ENCODE peak calls at places on chromosomes 13 and 19, in eight cellular contexts. One of them, this sample, is unnamed.

GRCh38 chr19:42288411-42288810 is 13.5 kb upstream of the PRR19 start:
- DNase-seq in foreskin fibroblast: no peak
- DNase-seq in ovary: no peak
- DNase-seq in choroid plexus epithelial cell: no peak
- DNase-seq in astrocyte of the cerebellum: no peak
- DNase-seq in H1: no peak
- DNase-seq in heart right ventricle: no peak
- DNase-seq in type B pancreatic cell: no peak
- DNase-seq in this sample: no peak

GRCh38 chr19:49019242-49019932 is 2.5 kb upstream of the LHB start:
- DNase-seq in astrocyte of the cerebellum: no peak
- DNase-seq in foreskin fibroblast: peak
- DNase-seq in choroid plexus epithelial cell: peak
- DNase-seq in type B pancreatic cell: no peak
- DNase-seq in heart right ventricle: peak
- DNase-seq in ovary: peak
- DNase-seq in H1: peak
- DNase-seq in this sample: peak

GRCh38 chr13:22926176-22927007 is 254.4 kb upstream of the SGCG start:
- DNase-seq in ovary: peak
- DNase-seq in choroid plexus epithelial cell: no peak
- DNase-seq in astrocyte of the cerebellum: no peak
- DNase-seq in H1: peak
- DNase-seq in foreskin fibroblast: no peak
- DNase-seq in type B pancreatic cell: no peak
- DNase-seq in heart right ventricle: peak
- DNase-seq in this sample: no peak

GRCh38 chr13:86932935-86933334 is 738.2 kb upstream of the SLITRK5 start:
- DNase-seq in type B pancreatic cell: no peak
- DNase-seq in ovary: no peak
- DNase-seq in H1: no peak
- DNase-seq in heart right ventricle: no peak
- DNase-seq in foreskin fibroblast: no peak
- DNase-seq in choroid plexus epithelial cell: peak
- DNase-seq in astrocyte of the cerebellum: no peak
- DNase-seq in this sample: no peak

GRCh38 chr13:67299731-67300130 is 69.6 kb upstream of the PCDH9 start:
- DNase-seq in choroid plexus epithelial cell: peak
- DNase-seq in foreskin fibroblast: peak
- DNase-seq in ovary: no peak
- DNase-seq in heart right ventricle: no peak
- DNase-seq in H1: no peak
- DNase-seq in astrocyte of the cerebellum: no peak
- DNase-seq in type B pancreatic cell: no peak
- DNase-seq in this sample: no peak

GRCh38 chr19:6433663-6434062 is at the start of gene SLC25A41:
- DNase-seq in foreskin fibroblast: no peak
- DNase-seq in H1: no peak
- DNase-seq in heart right ventricle: no peak
- DNase-seq in ovary: no peak
- DNase-seq in type B pancreatic cell: no peak
- DNase-seq in astrocyte of the cerebellum: no peak
- DNase-seq in choroid plexus epithelial cell: no peak
- DNase-seq in this sample: no peak

GRCh38 chr13:52109096-52109495 is 19.8 kb downstream of the NEK5 start:
- DNase-seq in H1: no peak
- DNase-seq in astrocyte of the cerebellum: no peak
- DNase-seq in foreskin fibroblast: no peak
- DNase-seq in ovary: no peak
- DNase-seq in type B pancreatic cell: no peak
- DNase-seq in heart right ventricle: no peak
- DNase-seq in choroid plexus epithelial cell: no peak
- DNase-seq in this sample: no peak

GRCh38 chr13:109700176-109700575 is 86.2 kb downstream of the IRS2 start:
- DNase-seq in ovary: peak
- DNase-seq in foreskin fibroblast: peak
- DNase-seq in astrocyte of the cerebellum: peak
- DNase-seq in type B pancreatic cell: no peak
- DNase-seq in heart right ventricle: peak
- DNase-seq in H1: no peak
- DNase-seq in choroid plexus epithelial cell: peak
- DNase-seq in this sample: peak

GRCh38 chr13:75359266-75359665 is 122.7 kb downstream of the TBC1D4 start:
- DNase-seq in foreskin fibroblast: peak
- DNase-seq in choroid plexus epithelial cell: peak
- DNase-seq in astrocyte of the cerebellum: peak
- DNase-seq in H1: no peak
- DNase-seq in heart right ventricle: no peak
- DNase-seq in type B pancreatic cell: no peak
- DNase-seq in ovary: no peak
- DNase-seq in this sample: peak

GRCh38 chr13:98026457-98026857 is 73.0 kb downstream of the IPO5 start:
- DNase-seq in H1: no peak
- DNase-seq in type B pancreatic cell: no peak
- DNase-seq in foreskin fibroblast: peak
- DNase-seq in heart right ventricle: no peak
- DNase-seq in ovary: no peak
- DNase-seq in choroid plexus epithelial cell: peak
- DNase-seq in astrocyte of the cerebellum: no peak
- DNase-seq in this sample: no peak

GRCh38 chr19:51441410-51442390 is 16.6 kb downstream of the SIGLEC8 start:
- DNase-seq in choroid plexus epithelial cell: no peak
- DNase-seq in foreskin fibroblast: no peak
- DNase-seq in H1: no peak
- DNase-seq in ovary: no peak
- DNase-seq in heart right ventricle: no peak
- DNase-seq in type B pancreatic cell: peak
- DNase-seq in astrocyte of the cerebellum: no peak
- DNase-seq in this sample: peak

GRCh38 chr13:45142440-45143345 is 22.4 kb downstream of the GTF2F2 start:
- DNase-seq in type B pancreatic cell: no peak
- DNase-seq in choroid plexus epithelial cell: peak
- DNase-seq in foreskin fibroblast: peak
- DNase-seq in astrocyte of the cerebellum: no peak
- DNase-seq in heart right ventricle: no peak
- DNase-seq in H1: no peak
- DNase-seq in ovary: no peak
- DNase-seq in this sample: no peak

GRCh38 chr13:76903544-76904162 is 17.4 kb upstream of the KCTD12 start:
- DNase-seq in H1: peak
- DNase-seq in type B pancreatic cell: no peak
- DNase-seq in heart right ventricle: peak
- DNase-seq in astrocyte of the cerebellum: peak
- DNase-seq in foreskin fibroblast: peak
- DNase-seq in ovary: peak
- DNase-seq in choroid plexus epithelial cell: peak
- DNase-seq in this sample: peak

GRCh38 chr19:31337007-31337914 is 12.0 kb downstream of the TSHZ3 start:
- DNase-seq in foreskin fibroblast: no peak
- DNase-seq in astrocyte of the cerebellum: no peak
- DNase-seq in ovary: peak
- DNase-seq in choroid plexus epithelial cell: peak
- DNase-seq in heart right ventricle: no peak
- DNase-seq in type B pancreatic cell: no peak
- DNase-seq in H1: no peak
- DNase-seq in this sample: no peak

GRCh38 chr13:30394798-30395191 is 27.5 kb upstream of the UBE2L5 start:
- DNase-seq in heart right ventricle: no peak
- DNase-seq in foreskin fibroblast: no peak
- DNase-seq in H1: no peak
- DNase-seq in choroid plexus epithelial cell: peak
- DNase-seq in ovary: no peak
- DNase-seq in astrocyte of the cerebellum: no peak
- DNase-seq in type B pancreatic cell: no peak
- DNase-seq in this sample: no peak

GRCh38 chr13:74136089-74136658 is 2.0 kb upstream of the KLF12 start:
- DNase-seq in choroid plexus epithelial cell: peak
- DNase-seq in heart right ventricle: peak
- DNase-seq in foreskin fibroblast: no peak
- DNase-seq in astrocyte of the cerebellum: no peak
- DNase-seq in type B pancreatic cell: peak
- DNase-seq in ovary: peak
- DNase-seq in H1: no peak
- DNase-seq in this sample: peak

GRCh38 chr13:42333613-42334328 is 61.8 kb downstream of the AKAP11 start:
- DNase-seq in astrocyte of the cerebellum: peak
- DNase-seq in choroid plexus epithelial cell: peak
- DNase-seq in type B pancreatic cell: no peak
- DNase-seq in ovary: no peak
- DNase-seq in heart right ventricle: no peak
- DNase-seq in foreskin fibroblast: no peak
- DNase-seq in H1: peak
- DNase-seq in this sample: peak

GRCh38 chr13:34347784-34348573 is 530.0 kb downstream of the RFC3 start:
- DNase-seq in choroid plexus epithelial cell: peak
- DNase-seq in ovary: no peak
- DNase-seq in type B pancreatic cell: no peak
- DNase-seq in foreskin fibroblast: no peak
- DNase-seq in astrocyte of the cerebellum: no peak
- DNase-seq in H1: no peak
- DNase-seq in heart right ventricle: no peak
- DNase-seq in this sample: no peak

GRCh38 chr13:104779311-104779710 is 1713.1 kb upstream of the SLC10A2 start:
- DNase-seq in choroid plexus epithelial cell: peak
- DNase-seq in foreskin fibroblast: peak
- DNase-seq in type B pancreatic cell: no peak
- DNase-seq in ovary: no peak
- DNase-seq in H1: no peak
- DNase-seq in heart right ventricle: no peak
- DNase-seq in astrocyte of the cerebellum: peak
- DNase-seq in this sample: peak

GRCh38 chr19:35585844-35586243 is at the start of gene PMIS2:
- DNase-seq in choroid plexus epithelial cell: peak
- DNase-seq in H1: no peak
- DNase-seq in heart right ventricle: no peak
- DNase-seq in type B pancreatic cell: no peak
- DNase-seq in foreskin fibroblast: no peak
- DNase-seq in ovary: no peak
- DNase-seq in astrocyte of the cerebellum: no peak
- DNase-seq in this sample: peak

GRCh38 chr19:47258895-47259555 is 2.7 kb downstream of the CCDC9 start:
- DNase-seq in foreskin fibroblast: no peak
- DNase-seq in type B pancreatic cell: no peak
- DNase-seq in astrocyte of the cerebellum: no peak
- DNase-seq in heart right ventricle: no peak
- DNase-seq in H1: no peak
- DNase-seq in choroid plexus epithelial cell: no peak
- DNase-seq in ovary: no peak
- DNase-seq in this sample: no peak

DNA sequence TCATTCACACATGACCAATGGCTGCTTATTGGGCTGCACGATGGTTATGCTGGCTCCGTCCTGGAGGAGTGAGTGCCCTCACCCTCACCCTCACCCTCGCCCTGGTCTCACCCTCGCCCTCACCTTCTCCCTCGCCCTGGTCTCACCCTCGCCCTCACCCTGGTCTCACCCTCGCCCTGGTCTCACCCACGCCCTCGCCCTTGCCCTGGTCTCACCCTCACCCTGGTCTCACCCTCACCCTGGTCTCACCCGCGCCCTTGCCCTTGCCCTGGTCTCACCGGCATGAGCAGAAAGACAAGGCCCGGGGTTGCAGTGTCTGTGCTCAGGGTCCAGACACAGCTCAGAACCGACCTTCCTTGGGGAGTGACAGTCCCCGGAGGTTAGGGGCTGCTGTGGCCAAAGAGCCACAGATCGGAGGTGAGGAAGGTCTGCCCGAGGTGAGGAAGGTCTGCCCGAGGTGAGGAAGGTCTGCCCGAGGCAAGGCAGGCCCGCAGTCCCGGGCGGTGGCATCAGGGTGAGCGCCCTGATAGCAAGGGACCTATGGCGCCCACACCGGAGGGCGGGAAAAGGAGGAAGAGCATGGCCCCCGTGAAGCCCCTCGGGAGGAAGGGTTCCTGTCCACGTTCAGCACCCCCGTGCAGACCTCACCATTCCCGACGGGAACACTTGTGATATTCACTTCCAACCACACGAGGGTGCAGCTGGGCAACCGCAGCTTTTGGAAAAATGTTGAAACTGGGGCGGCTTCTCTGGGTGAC is 65.6 kb downstream of the MCF2L start:
- DNase-seq in ovary: peak
- DNase-seq in type B pancreatic cell: no peak
- DNase-seq in foreskin fibroblast: peak
- DNase-seq in H1: peak
- DNase-seq in choroid plexus epithelial cell: peak
- DNase-seq in astrocyte of the cerebellum: peak
- DNase-seq in heart right ventricle: peak
- DNase-seq in this sample: peak
- TF ChIP-seq CTCF in ovary: peak
- TF ChIP-seq CTCF in type B pancreatic cell: peak
- TF ChIP-seq CTCF in foreskin fibroblast: peak
- TF ChIP-seq CTCF in H1: no peak
- TF ChIP-seq CTCF in choroid plexus epithelial cell: peak
- TF ChIP-seq CTCF in astrocyte of the cerebellum: peak
- TF ChIP-seq CTCF in heart right ventricle: peak
- TF ChIP-seq CTCF in this sample: peak

GRCh38 chr19:13526552-13526951 is 20.3 kb upstream of the CACNA1A start:
- DNase-seq in astrocyte of the cerebellum: no peak
- DNase-seq in choroid plexus epithelial cell: no peak
- DNase-seq in H1: peak
- DNase-seq in ovary: no peak
- DNase-seq in foreskin fibroblast: no peak
- DNase-seq in heart right ventricle: no peak
- DNase-seq in type B pancreatic cell: no peak
- DNase-seq in this sample: peak
- TF ChIP-seq CTCF in astrocyte of the cerebellum: peak
- TF ChIP-seq CTCF in choroid plexus epithelial cell: peak
- TF ChIP-seq CTCF in H1: peak
- TF ChIP-seq CTCF in ovary: no peak
- TF ChIP-seq CTCF in foreskin fibroblast: peak
- TF ChIP-seq CTCF in heart right ventricle: no peak
- TF ChIP-seq CTCF in type B pancreatic cell: peak
- TF ChIP-seq CTCF in this sample: peak

DNA sequence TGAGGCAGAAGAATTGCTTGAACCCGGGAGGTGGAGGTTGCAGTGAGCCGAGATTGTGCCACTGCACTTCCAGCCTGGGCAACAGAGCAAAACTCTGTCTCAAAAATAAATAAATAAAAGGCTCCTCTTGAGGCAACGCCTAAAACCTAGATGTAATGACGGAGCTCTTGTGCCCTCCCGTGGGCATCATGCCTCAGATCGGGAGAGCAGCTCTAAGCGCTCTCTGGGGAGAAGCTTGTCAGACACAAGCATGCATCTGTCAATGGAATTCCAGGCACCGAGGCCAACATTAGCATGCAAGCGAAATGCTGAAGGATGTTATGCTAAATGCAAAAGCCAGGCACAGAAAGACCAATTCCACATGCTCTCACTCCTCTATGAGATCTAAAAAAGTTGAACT is 45.6 kb upstream of the MRI1 start:
- DNase-seq in foreskin fibroblast: peak
- DNase-seq in type B pancreatic cell: no peak
- DNase-seq in heart right ventricle: no peak
- DNase-seq in astrocyte of the cerebellum: peak
- DNase-seq in choroid plexus epithelial cell: peak
- DNase-seq in ovary: no peak
- DNase-seq in H1: no peak
- DNase-seq in this sample: peak
- TF ChIP-seq CTCF in foreskin fibroblast: peak
- TF ChIP-seq CTCF in type B pancreatic cell: peak
- TF ChIP-seq CTCF in heart right ventricle: peak
- TF ChIP-seq CTCF in astrocyte of the cerebellum: peak
- TF ChIP-seq CTCF in choroid plexus epithelial cell: peak
- TF ChIP-seq CTCF in ovary: no peak
- TF ChIP-seq CTCF in H1: peak
- TF ChIP-seq CTCF in this sample: peak

GRCh38 chr19:19563348-19563848 is 25.3 kb downstream of the CILP2 start:
- DNase-seq in ovary: no peak
- DNase-seq in astrocyte of the cerebellum: no peak
- DNase-seq in H1: no peak
- DNase-seq in foreskin fibroblast: no peak
- DNase-seq in heart right ventricle: no peak
- DNase-seq in choroid plexus epithelial cell: no peak
- DNase-seq in type B pancreatic cell: no peak
- DNase-seq in this sample: no peak
- TF ChIP-seq CTCF in ovary: no peak
- TF ChIP-seq CTCF in astrocyte of the cerebellum: no peak
- TF ChIP-seq CTCF in H1: no peak
- TF ChIP-seq CTCF in foreskin fibroblast: no peak
- TF ChIP-seq CTCF in heart right ventricle: no peak
- TF ChIP-seq CTCF in choroid plexus epithelial cell: no peak
- TF ChIP-seq CTCF in type B pancreatic cell: no peak
- TF ChIP-seq CTCF in this sample: no peak